ENCODE peak calls at places on chromosomes 7 and 10, in nine cellular contexts. J, Z, C, Y, W, R, D, E and B are unnamed samples.

GRCh38 chr7:139249179-139249822 is 18.3 kb downstream of the UBN2 start:
- DNase-seq in Y (no peak), C (no peak), R (no peak), W (no peak), J (no peak), D (no peak), E (no peak), Z (no peak), B (no peak)

GRCh38 chr7:157250605-157251228 is 86.1 kb upstream of the DNAJB6 start:
- DNase-seq in R (peak; percentile 53), Z (peak; percentile 66), D (peak; percentile 79), Y (no peak), C (no peak), E (no peak), J (no peak), W (peak; percentile 60), B (peak; percentile 61)

GRCh38 chr10:23892296-23892695 is 316.6 kb upstream of the KIAA1217 start:
- DNase-seq in C (no peak), D (no peak), J (no peak), Y (no peak), W (no peak), Z (no peak), R (no peak), E (no peak), B (no peak)

GRCh38 chr10:75717126-75717916 is 285.9 kb downstream of the LRMDA start:
- DNase-seq in R (no peak), Z (no peak), E (no peak), J (no peak), W (no peak), Y (no peak), C (no peak), D (no peak), B (no peak)

GRCh38 chr10:92714872-92715271 is 25.1 kb downstream of the HHEX start:
- DNase-seq in W (no peak), Z (no peak), E (no peak), C (no peak), R (no peak), Y (no peak), J (no peak), D (no peak), B (no peak)

GRCh38 chr7:108067844-108068243 is 62.3 kb downstream of the LAMB4 start:
- DNase-seq in C (no peak), D (no peak), E (no peak), W (no peak), R (no peak), Y (no peak), Z (no peak), J (no peak), B (no peak)

GRCh38 chr10:62424026-62424425 is 49.9 kb downstream of the ZNF365 start:
- DNase-seq in J (no peak), E (no peak), D (no peak), Z (no peak), C (no peak), R (no peak), Y (no peak), W (no peak), B (no peak)

GRCh38 chr7:112129655-112130323 is 76.4 kb downstream of the DOCK4 start:
- DNase-seq in Y (no peak), Z (no peak), J (no peak), C (no peak), R (peak; percentile 53), D (no peak), E (no peak), W (no peak), B (peak; percentile 26)

GRCh38 chr7:158828343-158829020 is 827 bp downstream of the ESYT2 start:
- DNase-seq in W (peak; percentile 58), Y (no peak), Z (no peak), C (no peak), J (peak; percentile 85), D (peak; percentile 82), R (peak; percentile 42), E (peak; percentile 93), B (peak; percentile 74)

GRCh38 chr10:69952069-69952800 is 100.4 kb upstream of the MACROH2A2 start:
- DNase-seq in E (no peak), Z (no peak), C (no peak), Y (no peak), J (peak; percentile 41), R (no peak), W (no peak), D (no peak), B (no peak)

GRCh38 chr7:13850185-13850752 is 139.2 kb downstream of the ETV1 start:
- DNase-seq in Z (peak; percentile 99), J (no peak), C (no peak), W (no peak), Y (peak; percentile 9), E (no peak), R (peak; percentile 27), D (peak; percentile 1), B (peak; percentile 25)

GRCh38 chr7:100629117-100629711 is 12.1 kb downstream of the TFR2 start:
- DNase-seq in Y (no peak), R (peak; percentile 35), C (no peak), Z (no peak), D (peak; percentile 66), W (peak; percentile 35), J (no peak), E (no peak), B (no peak)

GRCh38 chr10:12428447-12429135 is 79.2 kb downstream of the CAMK1D start:
- DNase-seq in E (peak; percentile 34), W (no peak), Z (no peak), C (no peak), Y (no peak), D (no peak), J (no peak), R (no peak), B (no peak)

GRCh38 chr7:46478046-46478445 is 557.0 kb upstream of the IGFBP3 start:
- DNase-seq in D (no peak), C (no peak), R (no peak), E (no peak), Z (peak; percentile 79), Y (no peak), W (no peak), J (no peak), B (no peak)

GRCh38 chr7:17661982-17662585 is 278.2 kb downstream of the SNX13 start:
- DNase-seq in E (no peak), D (no peak), J (no peak), Z (peak; percentile 43), R (no peak), C (no peak), Y (no peak), W (no peak), B (no peak)

GRCh38 chr10:73647211-73647874 is 6.1 kb upstream of the MYOZ1 start:
- DNase-seq in R (peak; percentile 57), C (no peak), D (no peak), W (peak; percentile 55), Y (no peak), E (peak; percentile 89), Z (no peak), J (peak; percentile 83), B (no peak)

GRCh38 chr10:12513003-12513365 is 163.6 kb downstream of the CAMK1D start:
- DNase-seq in W (no peak), E (no peak), C (no peak), Z (no peak), J (no peak), R (no peak), Y (no peak), D (no peak), B (no peak)

GRCh38 chr7:33486626-33487025 is 357.3 kb downstream of the BBS9 start:
- DNase-seq in D (no peak), W (no peak), E (no peak), Z (no peak), R (no peak), J (no peak), C (no peak), Y (no peak), B (no peak)

GRCh38 chr10:27258838-27259532 is 18.4 kb upstream of the ACBD5 start:
- DNase-seq in Z (no peak), J (no peak), C (no peak), Y (no peak), D (peak; percentile 10), W (no peak), R (no peak), E (peak; percentile 87), B (no peak)

GRCh38 chr7:157506268-157506667 is 169.5 kb downstream of the DNAJB6 start:
- DNase-seq in Z (no peak), C (no peak), Y (no peak), D (no peak), R (no peak), J (peak; percentile 29), E (no peak), W (peak; percentile 4), B (peak; percentile 10)

GRCh38 chr10:132387723-132388210 is 9.2 kb upstream of the PWWP2B start:
- DNase-seq in J (peak; percentile 86), D (peak; percentile 72), W (peak; percentile 81), E (peak; percentile 95), Y (no peak), C (no peak), Z (peak; percentile 36), R (peak; percentile 68), B (peak; percentile 70)

GRCh38 chr7:133252858-133253521 is at the start of gene EXOC4:
- DNase-seq in D (peak; percentile 98), W (peak; percentile 97), J (peak; percentile 97), Y (peak; percentile 95), R (peak; percentile 98), Z (peak; percentile 97), E (peak; percentile 60), C (peak; percentile 64), B (peak; percentile 97)
- TF ChIP-seq POLR2A in D (peak; percentile 78), W (peak; percentile 46), J (no peak), Y (peak; percentile 87), R (peak; percentile 88), Z (peak; percentile 66), E (peak; percentile 59), C (no peak), B (no peak)

GRCh38 chr7:556427-556826 is 36.8 kb upstream of the PDGFA start:
- DNase-seq in J (no peak), E (peak; percentile 75), D (no peak), W (no peak), C (no peak), R (no peak), Z (no peak), Y (no peak), B (no peak)
- TF ChIP-seq POLR2A in J (no peak), E (no peak), D (no peak), W (no peak), C (no peak), R (no peak), Z (no peak), Y (no peak), B (no peak)

GRCh38 chr10:86668297-86669165 is at the start of gene LDB3:
- DNase-seq in W (no peak), C (no peak), Z (peak; percentile 73), D (no peak), R (no peak), J (peak; percentile 91), E (peak; percentile 69), Y (peak; percentile 25), B (no peak)
- TF ChIP-seq POLR2A in W (no peak), C (no peak), Z (peak; percentile 30), D (no peak), R (no peak), J (peak; percentile 84), E (no peak), Y (no peak), B (no peak)

DNA sequence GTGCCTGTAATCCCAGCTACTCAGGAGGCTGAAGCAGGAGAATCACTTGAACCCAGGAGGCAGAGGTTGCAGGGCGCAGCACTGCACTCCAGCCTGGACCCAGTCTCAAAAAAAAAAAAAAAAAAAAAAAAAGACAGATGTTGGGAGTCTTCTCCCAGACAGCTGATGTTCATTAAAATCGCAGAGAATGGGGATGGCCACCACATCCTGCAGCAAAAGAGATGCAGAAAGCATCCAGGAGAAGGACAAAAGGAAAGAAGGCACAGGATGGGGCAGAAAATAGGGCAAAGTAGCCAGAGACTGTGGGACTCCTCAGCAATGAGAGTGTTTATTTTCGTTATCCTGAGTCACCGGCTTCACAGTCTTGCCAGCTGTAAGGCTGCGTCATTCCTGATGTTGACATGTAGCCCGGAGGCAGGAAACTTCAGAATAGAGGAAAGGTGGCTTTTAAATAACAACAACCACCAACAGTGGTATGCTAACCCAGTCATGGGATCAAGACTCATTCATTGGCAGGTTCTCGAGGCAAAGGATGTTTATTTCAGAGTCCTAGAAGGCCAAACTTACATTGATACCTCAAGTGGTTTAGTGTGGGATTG is 149.5 kb upstream of the SVIL start:
- DNase-seq in Z (peak; percentile 100), J (peak; percentile 92), C (no peak), Y (no peak), D (peak; percentile 3), R (peak; percentile 52), W (no peak), E (no peak), B (peak; percentile 79)
- TF ChIP-seq POLR2A in Z (peak; percentile 37), J (no peak), C (no peak), Y (no peak), D (no peak), R (no peak), W (no peak), E (no peak), B (no peak)